ENCODE peak calls at places on chromosomes 6 and 20, in seven cellular contexts. One of them, this sample, is unnamed.

GRCh38 chr6:19477563-19477962 is 359.6 kb upstream of the ID4 start:
- DNase-seq in activated CD4-positive, CD25-positive, alpha-beta regulatory T cell: no peak
- DNase-seq in kidney tubule cell: peak
- DNase-seq in amniotic stem cell: no peak
- DNase-seq in WTC11: no peak
- DNase-seq in GM10248: no peak
- DNase-seq in neural crest cell: no peak
- DNase-seq in this sample: no peak

GRCh38 chr6:111734068-111734825 is 128.6 kb upstream of the TRAF3IP2 start:
- DNase-seq in activated CD4-positive, CD25-positive, alpha-beta regulatory T cell: no peak
- DNase-seq in kidney tubule cell: no peak
- DNase-seq in amniotic stem cell: no peak
- DNase-seq in WTC11: no peak
- DNase-seq in GM10248: no peak
- DNase-seq in neural crest cell: no peak
- DNase-seq in this sample: no peak

GRCh38 chr6:111355156-111355555 is 127.9 kb downstream of the REV3L start:
- DNase-seq in activated CD4-positive, CD25-positive, alpha-beta regulatory T cell: no peak
- DNase-seq in kidney tubule cell: no peak
- DNase-seq in amniotic stem cell: no peak
- DNase-seq in WTC11: no peak
- DNase-seq in GM10248: no peak
- DNase-seq in neural crest cell: no peak
- DNase-seq in this sample: no peak

GRCh38 chr6:145688493-145688905 is 46.8 kb downstream of the EPM2A start:
- DNase-seq in activated CD4-positive, CD25-positive, alpha-beta regulatory T cell: no peak
- DNase-seq in kidney tubule cell: peak
- DNase-seq in amniotic stem cell: no peak
- DNase-seq in WTC11: no peak
- DNase-seq in GM10248: no peak
- DNase-seq in neural crest cell: no peak
- DNase-seq in this sample: no peak

GRCh38 chr20:15362849-15363248 is 1025.4 kb upstream of the FLRT3 start:
- DNase-seq in activated CD4-positive, CD25-positive, alpha-beta regulatory T cell: no peak
- DNase-seq in kidney tubule cell: no peak
- DNase-seq in amniotic stem cell: no peak
- DNase-seq in WTC11: no peak
- DNase-seq in GM10248: no peak
- DNase-seq in neural crest cell: no peak
- DNase-seq in this sample: no peak

GRCh38 chr6:133837801-133838349 is 51.0 kb upstream of the TCF21 start:
- DNase-seq in activated CD4-positive, CD25-positive, alpha-beta regulatory T cell: peak
- DNase-seq in kidney tubule cell: peak
- DNase-seq in amniotic stem cell: peak
- DNase-seq in WTC11: peak
- DNase-seq in GM10248: peak
- DNase-seq in neural crest cell: peak
- DNase-seq in this sample: peak

GRCh38 chr6:12324096-12324495 is 33.9 kb downstream of the EDN1 start:
- DNase-seq in activated CD4-positive, CD25-positive, alpha-beta regulatory T cell: no peak
- DNase-seq in kidney tubule cell: peak
- DNase-seq in amniotic stem cell: no peak
- DNase-seq in WTC11: no peak
- DNase-seq in GM10248: no peak
- DNase-seq in neural crest cell: no peak
- DNase-seq in this sample: no peak

GRCh38 chr20:45993197-45993951 is 15.3 kb upstream of the MMP9 start:
- DNase-seq in activated CD4-positive, CD25-positive, alpha-beta regulatory T cell: no peak
- DNase-seq in kidney tubule cell: peak
- DNase-seq in amniotic stem cell: no peak
- DNase-seq in WTC11: no peak
- DNase-seq in GM10248: no peak
- DNase-seq in neural crest cell: no peak
- DNase-seq in this sample: no peak

GRCh38 chr6:87378947-87379346 is 28.8 kb upstream of the CFAP206 start:
- DNase-seq in activated CD4-positive, CD25-positive, alpha-beta regulatory T cell: no peak
- DNase-seq in kidney tubule cell: no peak
- DNase-seq in amniotic stem cell: no peak
- DNase-seq in WTC11: no peak
- DNase-seq in GM10248: peak
- DNase-seq in neural crest cell: no peak
- DNase-seq in this sample: no peak

GRCh38 chr6:33428219-33428890 is 8.5 kb downstream of the SYNGAP1 start:
- DNase-seq in activated CD4-positive, CD25-positive, alpha-beta regulatory T cell: no peak
- DNase-seq in kidney tubule cell: peak
- DNase-seq in amniotic stem cell: no peak
- DNase-seq in WTC11: no peak
- DNase-seq in GM10248: no peak
- DNase-seq in neural crest cell: no peak
- DNase-seq in this sample: peak

GRCh38 chr20:46992640-46993035 is 98.0 kb downstream of the EYA2 start:
- DNase-seq in activated CD4-positive, CD25-positive, alpha-beta regulatory T cell: no peak
- DNase-seq in kidney tubule cell: no peak
- DNase-seq in amniotic stem cell: no peak
- DNase-seq in WTC11: no peak
- DNase-seq in GM10248: no peak
- DNase-seq in neural crest cell: no peak
- DNase-seq in this sample: no peak

GRCh38 chr6:138211048-138211581 is 7.2 kb downstream of the PBOV1 start:
- DNase-seq in activated CD4-positive, CD25-positive, alpha-beta regulatory T cell: no peak
- DNase-seq in kidney tubule cell: no peak
- DNase-seq in amniotic stem cell: no peak
- DNase-seq in WTC11: no peak
- DNase-seq in GM10248: no peak
- DNase-seq in neural crest cell: no peak
- DNase-seq in this sample: no peak

GRCh38 chr20:57787151-57787968 is 77.5 kb upstream of the PMEPA1 start:
- DNase-seq in activated CD4-positive, CD25-positive, alpha-beta regulatory T cell: no peak
- DNase-seq in kidney tubule cell: no peak
- DNase-seq in amniotic stem cell: no peak
- DNase-seq in WTC11: no peak
- DNase-seq in GM10248: no peak
- DNase-seq in neural crest cell: no peak
- DNase-seq in this sample: no peak

GRCh38 chr20:2742934-2743559 is 50.5 kb downstream of the EBF4 start:
- DNase-seq in activated CD4-positive, CD25-positive, alpha-beta regulatory T cell: peak
- DNase-seq in kidney tubule cell: peak
- DNase-seq in amniotic stem cell: no peak
- DNase-seq in WTC11: peak
- DNase-seq in GM10248: peak
- DNase-seq in neural crest cell: peak
- DNase-seq in this sample: peak

GRCh38 chr6:129717287-129717686 is 7.3 kb upstream of the ARHGAP18 start:
- DNase-seq in activated CD4-positive, CD25-positive, alpha-beta regulatory T cell: no peak
- DNase-seq in kidney tubule cell: peak
- DNase-seq in amniotic stem cell: no peak
- DNase-seq in WTC11: no peak
- DNase-seq in GM10248: no peak
- DNase-seq in neural crest cell: no peak
- DNase-seq in this sample: no peak

This sample was measured in stimulated activated naive CD8-positive, alpha-beta T cell treated with anti-CD3 and anti-CD28 coated beads, Interleukin-15, Interleukin-2, amounts not matched to agents 100 U/mL and 50 U/mL, for 24 hours.